ENCODE peak calls at places on chromosomes 11 and 22, in eight cellular contexts. P is GM23338, Y is PC-9, L is H1, K is A673, H is mammary epithelial cell, S is HCT116, E is PC-3. R is an unnamed sample.

GRCh38 chr22:41915035-41915782 is at the start of gene SHISA8:
- DNase-seq in P (peak; percentile 73), Y (peak; percentile 47), L (no peak), K (peak; percentile 73), H (peak; percentile 32), S (no peak), E (peak; percentile 43), R (peak; percentile 79)

GRCh38 chr11:100525635-100526034 is 161.5 kb upstream of the ARHGAP42 start:
- DNase-seq in P (peak; percentile 81), Y (no peak), L (no peak), K (peak; percentile 68), H (peak; percentile 3), S (peak; percentile 3), E (peak; percentile 33), R (peak; percentile 35)

GRCh38 chr22:23913306-23913660 is 19.1 kb downstream of the MIF start:
- DNase-seq in P (no peak), Y (no peak), L (no peak), K (no peak), H (no peak), S (no peak), E (no peak), R (no peak)

GRCh38 chr11:4049006-4049405 is 45.6 kb upstream of the RRM1 start:
- DNase-seq in P (no peak), Y (no peak), L (no peak), K (no peak), H (no peak), S (no peak), E (no peak), R (no peak)

GRCh38 chr11:20934521-20934920 is 265.1 kb downstream of the NELL1 start:
- DNase-seq in P (no peak), Y (no peak), L (no peak), K (no peak), H (no peak), S (no peak), E (no peak), R (no peak)

GRCh38 chr11:58573451-58574104 is 2.1 kb downstream of the LPXN start:
- DNase-seq in P (no peak), Y (peak; percentile 59), L (no peak), K (peak; percentile 68), H (peak; percentile 91), S (no peak), E (peak; percentile 96), R (no peak)

GRCh38 chr11:984576-984975 is 51.9 kb downstream of the MUC6 start:
- DNase-seq in P (no peak), Y (no peak), L (no peak), K (no peak), H (no peak), S (no peak), E (no peak), R (no peak)

GRCh38 chr11:70159612-70160570 is 43.2 kb upstream of the FADD start:
- DNase-seq in P (no peak), Y (peak; percentile 99), L (no peak), K (no peak), H (peak; percentile 99), S (peak; percentile 77), E (peak; percentile 99), R (no peak)

GRCh38 chr11:74033046-74033445 is 24.2 kb upstream of the UCP3 start:
- DNase-seq in P (no peak), Y (no peak), L (no peak), K (no peak), H (no peak), S (no peak), E (no peak), R (no peak)

GRCh38 chr11:129701706-129702105 is 113.9 kb upstream of the TMEM45B start:
- DNase-seq in P (no peak), Y (no peak), L (no peak), K (no peak), H (no peak), S (no peak), E (no peak), R (no peak)

GRCh38 chr11:17171342-17171741 is 36.4 kb downstream of the PIK3C2A start:
- DNase-seq in P (peak; percentile 48), Y (no peak), L (no peak), K (peak; percentile 15), H (no peak), S (no peak), E (no peak), R (no peak)

GRCh38 chr11:37223962-37224361 is 625.9 kb upstream of the RAG2 start:
- DNase-seq in P (no peak), Y (no peak), L (no peak), K (no peak), H (no peak), S (no peak), E (no peak), R (no peak)

GRCh38 chr11:129323896-129324522 is 51.6 kb upstream of the BARX2 start:
- DNase-seq in P (no peak), Y (no peak), L (no peak), K (peak; percentile 99), H (no peak), S (no peak), E (no peak), R (no peak)

GRCh38 chr11:59802639-59803176 is 7.9 kb downstream of the MRPL16 start:
- DNase-seq in P (peak; percentile 58), Y (peak; percentile 39), L (no peak), K (peak; percentile 70), H (peak; percentile 44), S (peak; percentile 46), E (peak; percentile 84), R (peak; percentile 45)

GRCh38 chr11:114472661-114473060 is 33.4 kb downstream of the REXO2 start:
- DNase-seq in P (no peak), Y (no peak), L (no peak), K (no peak), H (no peak), S (no peak), E (no peak), R (no peak)

GRCh38 chr11:95095858-95096587 is 6.4 kb downstream of the ENDOD1 start:
- DNase-seq in P (no peak), Y (no peak), L (no peak), K (peak; percentile 74), H (peak; percentile 41), S (no peak), E (peak; percentile 57), R (no peak)

GRCh38 chr11:118633319-118633690 is 25.9 kb downstream of the PHLDB1 start:
- DNase-seq in P (peak; percentile 10), Y (no peak), L (no peak), K (no peak), H (no peak), S (no peak), E (no peak), R (no peak)

GRCh38 chr11:118635237-118635591 is 27.8 kb downstream of the PHLDB1 start:
- DNase-seq in P (no peak), Y (no peak), L (no peak), K (no peak), H (no peak), S (no peak), E (no peak), R (peak; percentile 68)

GRCh38 chr11:118633979-118634378 is 26.6 kb downstream of the PHLDB1 start:
- DNase-seq in P (no peak), Y (no peak), L (no peak), K (no peak), H (no peak), S (no peak), E (no peak), R (peak; percentile 4)

GRCh38 chr11:118635642-118636041 is 28.2 kb downstream of the PHLDB1 start:
- DNase-seq in P (no peak), Y (no peak), L (no peak), K (no peak), H (no peak), S (no peak), E (no peak), R (no peak)

DNA sequence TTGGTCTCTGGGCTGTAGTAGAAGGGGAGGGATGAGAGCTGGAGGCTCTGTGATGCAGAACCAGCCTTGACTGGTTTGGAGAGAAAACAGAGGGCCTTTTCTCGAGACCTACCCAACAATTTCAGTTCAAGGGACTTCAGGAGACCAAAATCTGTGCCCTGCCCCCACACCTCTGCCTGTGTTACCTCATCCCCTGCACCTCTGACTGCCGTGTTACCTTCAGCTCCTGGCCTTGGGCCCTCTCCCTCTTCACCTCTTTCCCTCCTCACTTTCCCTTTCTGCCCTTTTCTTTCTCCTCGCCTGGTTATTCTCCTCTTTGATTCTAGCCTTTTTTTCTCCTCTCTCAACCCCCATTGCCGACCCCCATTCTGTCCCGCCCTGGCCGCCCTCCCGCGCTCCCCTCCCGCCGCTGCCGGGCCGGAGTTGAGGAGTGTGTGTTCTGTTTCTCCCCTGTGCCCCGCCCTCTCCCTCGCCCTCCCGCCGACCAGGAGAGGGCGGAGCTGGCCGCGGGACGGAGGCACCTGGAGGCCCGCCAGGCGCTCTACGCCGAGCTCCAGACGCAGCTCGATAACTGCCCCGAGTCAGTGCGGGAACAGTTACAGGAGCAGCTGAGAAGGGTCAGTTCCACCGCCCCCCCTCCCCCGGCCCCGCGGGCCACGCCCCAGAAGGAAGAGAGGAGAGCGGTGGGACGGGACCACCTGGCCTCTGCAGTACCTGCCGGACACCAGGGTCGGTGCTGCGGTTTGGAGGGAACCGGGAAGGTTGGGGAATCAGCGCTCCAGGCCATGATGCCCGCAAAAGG is 27.2 kb downstream of the PHLDB1 start:
- DNase-seq in P (peak; percentile 96), Y (no peak), L (peak; percentile 80), K (peak; percentile 82), H (peak; percentile 62), S (no peak), E (peak; percentile 86), R (peak; percentile 91)
- TF ChIP-seq CTCF in P (peak; percentile 23), Y (no peak), L (peak; percentile 34), K (peak; percentile 20), H (peak; percentile 33), S (peak; percentile 18), E (no peak), R (peak; percentile 32)

DNA sequence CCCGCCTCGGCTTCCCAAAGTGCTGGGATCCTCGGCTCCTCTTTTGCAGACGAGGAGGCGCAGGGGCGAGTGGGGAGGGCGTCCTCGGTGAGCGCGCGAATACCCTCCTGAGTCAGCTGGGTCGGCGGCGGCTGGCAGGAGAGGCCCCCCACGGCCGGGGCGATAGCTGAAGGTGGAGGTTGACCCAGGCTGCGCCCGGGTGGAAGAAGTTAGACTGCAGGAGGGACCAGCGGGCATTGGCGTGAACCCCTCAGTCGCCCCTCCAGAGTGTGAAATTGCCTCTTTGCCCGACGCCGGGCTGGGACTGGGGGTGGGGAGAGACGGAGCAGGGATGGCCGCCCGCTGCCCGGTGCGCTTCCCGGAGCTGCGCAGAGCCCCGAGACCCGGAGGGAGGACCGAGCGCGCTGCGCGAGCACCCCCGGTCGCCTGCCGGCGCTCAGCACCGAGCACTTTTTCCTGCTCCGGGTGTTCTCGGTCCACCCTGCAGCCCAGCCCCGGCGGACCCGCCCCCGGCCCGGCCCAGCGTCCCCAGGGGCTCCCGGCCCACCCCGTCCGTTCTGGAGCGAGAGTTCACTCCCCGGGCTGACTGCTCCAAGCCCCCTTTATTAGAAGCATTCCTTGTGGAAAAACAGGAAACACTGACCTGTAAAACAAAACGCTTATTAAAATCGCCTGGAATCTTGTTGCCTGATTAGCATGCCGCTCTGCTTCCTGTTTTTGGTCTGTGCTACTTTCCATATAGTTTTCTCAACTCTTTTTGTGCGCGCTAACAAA is 13.7 kb upstream of the CPT1A start:
- DNase-seq in P (peak; percentile 64), Y (no peak), L (no peak), K (peak; percentile 68), H (no peak), S (no peak), E (no peak), R (peak; percentile 60)
- TF ChIP-seq EZH2 in P (no peak), Y (no peak), L (no peak), K (no peak), H (peak; percentile 44), S (no peak), E (no peak), R (peak; percentile 84)

GRCh38 chr22:28902490-28902889 is 19.1 kb downstream of the ZNRF3 start:
- DNase-seq in P (no peak), Y (no peak), L (no peak), K (no peak), H (no peak), S (no peak), E (no peak), R (no peak)
- H3K4me1 ChIP-seq in P (peaks cover 58% of the 10 kb centered on the region), Y (no peaks in the 10 kb centered on the region), L (peaks cover 18% of the 10 kb centered on the region), K (peaks cover 37% of the 10 kb centered on the region), H (peaks cover 60% of the 10 kb centered on the region), S (peaks cover 58% of the 10 kb centered on the region), E (no peaks in the 10 kb centered on the region), R (peaks cover 32% of the 10 kb centered on the region)

GRCh38 chr11:46044601-46045000 is 76.7 kb downstream of the PHF21A start:
- DNase-seq in P (no peak), Y (no peak), L (no peak), K (no peak), H (no peak), S (no peak), E (no peak), R (no peak)
- TF ChIP-seq CTCF in P (no peak), Y (no peak), L (no peak), K (no peak), H (no peak), S (no peak), E (no peak), R (no peak)